ENCODE peak calls at places on chromosomes 4 and X, in six cellular contexts. T is suprapubic skin, E is right lobe of liver, B is heart left ventricle, W is tibial nerve, M is A549. O is an unnamed sample.
A peak's percentile ranks its signal among the peaks of the same experiment; 100 is the strongest.

GRCh38 chr4:63361628-63362027 is 1047.6 kb downstream of the TECRL start:
- DNase-seq in E (no peak), M (no peak), B (no peak), T (no peak), W (no peak), O (no peak)

GRCh38 chr4:72900952-72901351 is 168.6 kb downstream of the COX18 start:
- DNase-seq in T (no peak), B (no peak), W (no peak), E (no peak), M (no peak), O (no peak)

GRCh38 chrX:30905325-30905724 is 16.3 kb upstream of the TAB3 start:
- DNase-seq in B (no peak), T (no peak), W (no peak), E (no peak), M (no peak), O (no peak)

GRCh38 chr4:156931267-156931666 is 40.3 kb downstream of the PDGFC start:
- DNase-seq in B (no peak), M (peak; percentile 36), T (no peak), E (no peak), W (no peak), O (peak; percentile 62)

GRCh38 chrX:40511258-40511657 is 69.5 kb upstream of the ATP6AP2 start:
- DNase-seq in E (peak; percentile 66), T (no peak), M (no peak), W (no peak), B (no peak), O (no peak)

GRCh38 chr4:166735553-166735952 is 498.7 kb downstream of the SPOCK3 start:
- DNase-seq in T (no peak), E (no peak), B (no peak), M (no peak), W (no peak), O (no peak)

GRCh38 chr4:76716020-76716419 is 181.9 kb downstream of the SOWAHB start:
- DNase-seq in T (no peak), M (no peak), B (no peak), E (no peak), W (no peak), O (no peak)

GRCh38 chrX:136767104-136767941 is 13.4 kb downstream of the ARHGEF6 start:
- DNase-seq in W (peak; percentile 24), M (peak; percentile 53), E (peak; percentile 76), B (peak; percentile 73), T (peak; percentile 76), O (peak; percentile 40)

GRCh38 chr4:10029403-10029802 is 8.1 kb upstream of the SLC2A9 start:
- DNase-seq in B (no peak), E (no peak), T (peak; percentile 10), M (no peak), W (no peak), O (no peak)

GRCh38 chr4:169931996-169932395 is 94.2 kb downstream of the MFAP3L start:
- DNase-seq in W (no peak), E (no peak), M (no peak), B (no peak), T (no peak), O (no peak)
- TF ChIP-seq POLR2A in W (no peak), E (no peak), M (no peak), B (no peak), T (no peak), O (no peak)

DNA sequence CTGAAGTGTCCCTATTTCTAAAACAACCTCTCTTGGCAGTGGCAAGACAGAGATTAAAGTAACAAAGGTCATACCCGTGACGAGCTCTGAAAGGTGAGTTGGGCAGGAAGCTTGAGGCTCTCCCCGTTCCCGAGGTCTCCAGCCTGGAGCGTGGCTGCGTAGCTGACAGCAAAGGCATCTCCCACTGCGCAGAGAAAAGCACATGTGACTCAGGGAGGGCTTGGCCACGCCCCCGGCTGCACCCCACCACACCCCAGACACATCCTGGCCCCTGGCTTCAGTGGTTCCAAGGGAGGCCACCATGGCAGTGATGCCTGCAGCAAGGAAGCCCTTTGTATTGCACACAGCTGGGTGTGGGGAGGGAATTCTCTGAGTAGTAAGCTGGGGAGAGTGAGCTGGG is 23.1 kb downstream of the EVC2 start:
- DNase-seq in T (no peak), M (no peak), E (no peak), W (no peak), B (no peak), O (no peak)
- H3K4me1 ChIP-seq in T (no peaks in the 10 kb centered on the region), M (no peaks in the 10 kb centered on the region), E (no peaks in the 10 kb centered on the region), W (no peaks in the 10 kb centered on the region), B (no peaks in the 10 kb centered on the region), O (no peaks in the 10 kb centered on the region)

DNA sequence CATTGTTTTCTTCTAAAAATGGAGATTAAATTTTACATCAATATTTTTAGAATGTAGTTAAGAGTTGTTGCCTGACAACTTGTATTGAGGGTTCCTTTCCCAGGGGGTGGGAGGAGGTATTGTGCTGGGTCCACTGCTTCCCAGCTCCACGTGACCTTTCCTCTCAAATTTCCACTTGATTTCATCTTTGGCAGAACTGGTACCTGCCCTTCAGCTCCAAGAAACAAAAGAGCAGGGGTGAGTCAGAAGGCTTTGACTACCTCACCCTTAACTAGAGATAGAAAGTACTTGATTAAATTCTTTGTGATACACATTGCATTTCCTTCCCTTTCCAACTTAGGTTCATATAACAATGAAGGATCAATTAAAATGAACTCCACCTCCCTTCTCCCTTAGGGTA is 19.7 kb downstream of the TRIM2 start:
- DNase-seq in T (no peak), W (no peak), M (no peak), B (peak; percentile 38), E (no peak), O (no peak)
- H3K4me3 ChIP-seq in T (peak overlapping the region; percentile 62), W (no peak overlapping the region), M (no peak overlapping the region), B (peak overlapping the region; percentile 75), E (peak overlapping the region; percentile 64), O (peak overlapping the region; percentile 52)

GRCh38 chr4:155304375-155304774 is 72.4 kb downstream of the MAP9 start:
- DNase-seq in B (no peak), T (no peak), W (peak; percentile 4), E (no peak), M (no peak), O (no peak)
- TF ChIP-seq POLR2A in B (no peak), T (no peak), W (no peak), E (no peak), M (no peak), O (no peak)